ENCODE peak calls at places on chromosomes 7 and 10, in four cellular contexts. M, F, U and D are unnamed samples.

GRCh38 chr7:107857541-107857912 is 33.5 kb upstream of the DLD start:
- DNase-seq in M (no peak), F (peak), U (no peak), D (no peak)

GRCh38 chr10:71125749-71126107 is 86.6 kb upstream of the UNC5B start:
- DNase-seq in M (no peak), F (no peak), U (no peak), D (no peak)

GRCh38 chr7:34758111-34758601 is 100.1 kb downstream of the NPSR1 start:
- DNase-seq in M (no peak), F (peak), U (no peak), D (no peak)

GRCh38 chr7:67863911-67864310 is 867.3 kb downstream of the TYW1 start:
- DNase-seq in M (no peak), F (no peak), U (no peak), D (no peak)

GRCh38 chr7:101681170-101682007 is 52.3 kb upstream of the MYL10 start:
- DNase-seq in M (no peak), F (no peak), U (no peak), D (no peak)

GRCh38 chr10:79223346-79224048 is 123.8 kb upstream of the PPIF start:
- DNase-seq in M (no peak), F (no peak), U (no peak), D (no peak)

GRCh38 chr7:155471728-155472127 is 13.8 kb downstream of the EN2 start:
- DNase-seq in M (no peak), F (no peak), U (no peak), D (no peak)

GRCh38 chr7:133489906-133490305 is 237.0 kb downstream of the EXOC4 start:
- DNase-seq in M (no peak), F (no peak), U (no peak), D (no peak)

GRCh38 chr10:91006752-91007346 is 86.0 kb upstream of the ANKRD1 start:
- DNase-seq in M (no peak), F (no peak), U (peak), D (no peak)

GRCh38 chr10:30970760-30971460 is 60.8 kb downstream of the ZNF438 start:
- DNase-seq in M (no peak), F (no peak), U (no peak), D (no peak)

GRCh38 chr10:17859492-17860156 is 50.5 kb downstream of the MRC1 start:
- DNase-seq in M (no peak), F (no peak), U (no peak), D (no peak)

GRCh38 chr10:102744374-102745051 is 765 bp downstream of the WBP1L start:
- DNase-seq in M (no peak), F (no peak), U (no peak), D (no peak)

GRCh38 chr7:100799037-100799896 is 28.1 kb downstream of the EPHB4 start:
- DNase-seq in M (peak), F (peak), U (peak), D (peak)

GRCh38 chr10:11719496-11719895 is 22.7 kb upstream of the ECHDC3 start:
- DNase-seq in M (no peak), F (no peak), U (no peak), D (no peak)

GRCh38 chr7:97731736-97732370 is at the start of gene TAC1:
- DNase-seq in M (no peak), F (no peak), U (no peak), D (peak)

GRCh38 chr7:30880941-30881340 is 30.7 kb upstream of the AQP1 start:
- DNase-seq in M (no peak), F (no peak), U (no peak), D (no peak)

GRCh38 chr10:102815790-102816549 is 21.2 kb downstream of the CYP17A1 start:
- DNase-seq in M (no peak), F (no peak), U (no peak), D (no peak)

GRCh38 chr7:12951397-12951801 is 264.0 kb downstream of the ARL4A start:
- DNase-seq in M (no peak), F (no peak), U (no peak), D (no peak)

GRCh38 chr10:113562693-113563092 is 9.8 kb downstream of the HABP2 start:
- DNase-seq in M (no peak), F (no peak), U (no peak), D (no peak)

GRCh38 chr10:114970515-114970914 is 32.5 kb downstream of the TRUB1 start:
- DNase-seq in M (no peak), F (no peak), U (no peak), D (no peak)

GRCh38 chr7:111168182-111168581 is 77.3 kb downstream of the LRRN3 start:
- DNase-seq in M (no peak), F (no peak), U (no peak), D (no peak)

GRCh38 chr10:49112098-49112497 is 3.2 kb downstream of the VSTM4 start:
- DNase-seq in M (no peak), F (no peak), U (no peak), D (no peak)

GRCh38 chr7:98911936-98912335 is 33.6 kb downstream of the TRRAP start:
- DNase-seq in M (no peak), F (no peak), U (no peak), D (no peak)

GRCh38 chr10:235921-236320 is 100.7 kb downstream of the ZMYND11 start:
- DNase-seq in M (no peak), F (no peak), U (no peak), D (no peak)

GRCh38 chr10:79270471-79271246 is 76.6 kb upstream of the PPIF start:
- DNase-seq in M (peak), F (no peak), U (no peak), D (no peak)

GRCh38 chr7:151552352-151553028 is 32.8 kb upstream of the RHEB start:
- DNase-seq in M (no peak), F (no peak), U (no peak), D (no peak)

GRCh38 chr7:25947669-25948516 is 204.1 kb upstream of the NFE2L3 start:
- DNase-seq in M (no peak), F (no peak), U (peak), D (no peak)

GRCh38 chr7:123537026-123537642 is 2.7 kb upstream of the IQUB start:
- DNase-seq in M (no peak), F (peak), U (no peak), D (no peak)

GRCh38 chr10:14779053-14779649 is 4.5 kb upstream of the FAM107B start:
- DNase-seq in M (no peak), F (no peak), U (no peak), D (no peak)

GRCh38 chr7:55254242-55254595 is 110.9 kb upstream of the LANCL2 start:
- DNase-seq in M (no peak), F (no peak), U (no peak), D (no peak)

GRCh38 chr7:81725003-81725402 is 44.8 kb downstream of the HGF start:
- DNase-seq in M (no peak), F (no peak), U (no peak), D (no peak)

DNA sequence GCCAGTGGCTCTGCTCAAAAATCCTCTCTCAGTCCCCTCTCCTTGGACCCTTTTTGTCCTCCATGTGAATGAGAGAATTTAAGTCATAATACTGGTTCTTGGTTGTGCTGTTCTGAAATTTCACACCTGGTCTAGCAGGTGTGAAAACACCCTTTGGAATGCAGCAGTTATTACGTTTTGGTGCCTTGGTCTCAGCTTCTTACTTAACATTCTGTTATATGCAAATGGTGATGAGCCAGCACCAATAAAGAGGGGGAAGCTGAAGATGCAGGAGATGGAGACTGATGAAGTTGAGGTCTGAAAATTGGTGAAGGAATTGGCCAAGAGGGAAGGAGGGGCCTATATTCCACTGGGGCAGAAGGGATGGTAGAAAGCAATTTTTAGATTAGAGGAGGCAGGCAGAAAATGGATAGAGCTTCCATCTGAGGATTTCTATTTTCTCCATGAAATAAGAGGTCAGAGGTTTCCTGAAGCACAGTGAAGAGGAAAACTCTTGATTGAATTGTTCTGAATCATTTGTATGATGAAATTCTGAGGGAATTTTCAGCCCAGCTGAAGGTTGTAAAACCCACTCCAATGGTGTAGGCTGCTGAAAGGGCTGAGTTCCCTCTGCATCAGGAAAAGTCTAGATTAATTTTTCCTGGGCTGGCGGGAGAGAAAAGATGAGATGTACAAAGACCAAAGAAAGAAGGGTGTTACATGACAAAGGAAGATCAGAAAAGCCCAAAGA is 94.0 kb upstream of the FAM180A start:
- DNase-seq in M (no peak), F (no peak), U (no peak), D (no peak)
- TF ChIP-seq FOXM1 in M (no peak), F (no peak), U (no peak), D (no peak)

GRCh38 chr10:92867235-92867634 is 18.9 kb downstream of the EXOC6 start:
- DNase-seq in M (no peak), F (no peak), U (no peak), D (no peak)
- TF ChIP-seq TARDBP in M (no peak), F (no peak), U (no peak), D (no peak)

DNA sequence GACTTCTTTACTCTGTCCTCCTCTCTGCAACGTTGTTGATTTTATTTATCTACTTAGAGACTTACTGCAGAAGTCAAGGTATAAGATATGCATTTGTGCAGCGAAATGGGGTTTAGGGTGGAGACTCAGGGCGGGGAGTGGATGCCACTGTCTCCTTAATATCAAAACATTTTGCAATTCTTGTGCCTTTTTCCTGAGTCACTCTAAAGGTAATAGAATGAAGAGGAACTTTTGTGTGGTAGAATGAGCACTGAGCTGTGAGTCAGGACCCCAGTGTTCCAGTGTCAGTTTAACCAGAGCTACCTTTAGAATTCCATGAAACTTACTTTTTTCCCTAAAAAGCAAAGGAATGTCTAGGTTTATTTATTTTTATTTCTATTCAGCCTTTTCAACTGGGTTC is 78.2 kb downstream of the VTI1A start:
- DNase-seq in M (no peak), F (no peak), U (no peak), D (no peak)
- TF ChIP-seq FOXM1 in M (no peak), F (no peak), U (no peak), D (no peak)

DNA sequence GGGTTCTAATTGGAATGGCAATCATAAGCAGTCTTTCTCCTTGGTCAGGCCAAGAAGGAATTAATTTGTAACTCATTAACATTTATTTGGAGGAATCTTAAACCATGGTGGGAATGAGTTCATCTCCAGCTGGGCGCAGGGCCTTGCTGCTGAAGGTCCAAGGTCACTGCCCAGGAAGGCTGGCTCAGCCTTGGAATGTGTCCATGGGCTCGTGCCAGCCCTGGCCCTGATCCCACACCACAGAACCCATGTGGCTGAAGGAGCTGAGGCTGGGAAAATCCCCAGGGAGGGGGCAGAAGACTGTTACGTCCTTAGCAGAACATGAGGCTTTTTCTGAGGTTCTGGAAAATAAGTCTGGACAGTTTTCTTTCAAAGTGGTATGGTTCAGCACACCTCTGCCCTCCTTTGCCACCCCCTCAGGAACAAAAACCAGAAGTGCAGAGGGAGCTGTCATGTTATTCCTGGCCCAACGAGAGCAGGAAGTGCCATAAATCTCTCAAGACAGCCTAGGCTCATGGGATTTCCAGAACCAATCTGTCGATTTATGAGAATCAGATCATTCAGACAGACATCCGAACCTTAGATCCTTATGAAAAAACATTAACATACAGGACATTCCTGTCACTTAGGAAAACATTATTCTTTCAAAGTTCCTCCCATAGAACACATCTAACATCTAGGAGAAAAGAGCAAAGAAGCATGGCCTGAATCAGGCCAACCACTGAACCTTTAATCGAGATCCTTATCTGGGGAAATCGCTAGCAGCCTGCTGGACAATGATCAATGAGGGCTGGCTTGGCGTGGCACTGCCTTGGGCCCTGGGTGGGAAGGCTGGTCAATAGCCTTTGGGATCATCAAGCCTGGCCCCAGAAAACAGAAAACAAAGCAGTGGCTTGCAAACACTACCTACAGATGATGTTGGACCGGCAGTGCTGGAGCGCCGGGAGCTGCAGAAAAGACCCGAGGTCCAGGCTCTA is 134.3 kb downstream of the TAX1BP1 start:
- DNase-seq in M (no peak), F (no peak), U (no peak), D (no peak)
- TF ChIP-seq TARDBP in M (no peak), F (no peak), U (no peak), D (no peak)

DNA sequence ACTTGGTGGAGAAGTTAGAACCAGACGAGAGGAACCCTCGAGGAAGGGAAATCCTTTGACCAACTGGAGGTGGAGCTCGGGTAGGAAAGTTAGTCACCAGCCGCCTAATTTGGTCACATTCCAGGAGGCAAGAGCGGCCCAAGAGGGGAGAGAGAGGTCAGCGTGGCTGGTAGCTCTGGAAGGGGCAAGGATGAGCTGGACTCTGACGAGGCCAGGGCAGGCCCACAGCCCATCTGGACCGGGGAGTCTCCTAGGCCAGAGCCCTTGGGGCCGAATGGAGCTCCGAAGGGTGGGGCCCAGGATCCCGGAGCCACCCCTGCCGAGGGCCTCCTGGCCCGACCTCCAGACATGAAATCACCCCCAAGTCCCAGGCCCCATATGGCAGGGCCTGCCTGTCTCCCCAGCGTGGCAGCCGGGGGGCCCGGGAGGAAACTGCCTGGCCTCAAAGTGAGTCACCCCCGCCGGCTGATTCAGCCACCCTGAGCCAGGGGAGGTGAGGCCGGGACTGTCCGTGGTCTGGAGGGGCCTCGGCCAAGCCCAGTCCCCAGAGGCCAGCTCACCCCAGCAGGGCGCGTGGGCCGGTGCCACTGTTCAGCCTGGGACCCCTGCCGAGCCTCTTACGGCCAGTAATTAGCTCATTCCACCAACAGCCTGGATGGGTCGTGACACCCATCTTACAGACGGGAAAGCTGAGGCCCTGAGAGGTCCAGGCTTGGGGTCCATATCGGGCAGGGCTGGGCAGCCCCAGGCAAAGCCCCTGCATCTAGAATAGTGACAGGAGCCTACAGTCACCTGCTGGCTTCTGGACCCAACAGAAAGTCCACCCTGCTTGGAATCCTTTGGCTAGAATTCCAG is 23.5 kb upstream of the PDGFA start:
- DNase-seq in M (peak), F (peak), U (no peak), D (no peak)
- TF ChIP-seq FOXM1 in M (no peak), F (no peak), U (no peak), D (no peak)